ENCODE peak calls at places on chromosomes 4 and X, in seven cellular contexts. S is thoracic aorta, C is OCI-LY7, W is RWPE2, H is endodermal cell, Z is transverse colon, E is uterus. Y is an unnamed sample. For H3K4me1, the result is how much of the 10 kb centered on the place peaks cover.

GRCh38 chrX:115031989-115032388 is 14.6 kb upstream of the IL13RA2 start:
- DNase-seq in W (no peak), H (no peak), S (no peak), E (no peak), Z (no peak), C (no peak), Y (no peak)

GRCh38 chr4:154329268-154329858 is 162.2 kb downstream of the DCHS2 start:
- DNase-seq in E (no peak), H (peak), S (no peak), W (no peak), Z (no peak), C (peak), Y (no peak)

GRCh38 chr4:17781072-17781830 is at the start of gene FAM184B:
- DNase-seq in H (peak), W (no peak), C (no peak), Z (no peak), E (no peak), S (no peak), Y (no peak)

GRCh38 chrX:135384161-135384836 is 37.4 kb upstream of the SMIM10L2A start:
- DNase-seq in E (no peak), H (no peak), C (no peak), S (no peak), Z (no peak), W (no peak), Y (no peak)

GRCh38 chrX:145716226-145716625 is 101.4 kb upstream of the SLITRK2 start:
- DNase-seq in Z (no peak), H (no peak), W (no peak), C (no peak), S (no peak), E (no peak), Y (no peak)

GRCh38 chr4:950136-951020 is 18.1 kb downstream of the TMEM175 start:
- DNase-seq in S (no peak), H (no peak), E (no peak), Z (no peak), W (no peak), C (no peak), Y (no peak)

GRCh38 chr4:32192363-32192762 is 1472.2 kb downstream of the PCDH7 start:
- DNase-seq in E (no peak), C (no peak), S (no peak), Z (no peak), H (no peak), W (no peak), Y (no peak)

GRCh38 chr4:100289530-100289888 is 99.2 kb upstream of the DDIT4L start:
- DNase-seq in C (no peak), W (no peak), S (no peak), Z (no peak), H (no peak), E (no peak), Y (no peak)

GRCh38 chr4:94843222-94843621 is 85.5 kb downstream of the BMPR1B start:
- DNase-seq in W (no peak), S (no peak), Z (no peak), E (no peak), C (peak), H (no peak), Y (no peak)

GRCh38 chrX:30910124-30910860 is 21.2 kb upstream of the TAB3 start:
- DNase-seq in H (peak), Z (no peak), E (no peak), C (peak), S (no peak), W (no peak), Y (no peak)

GRCh38 chr4:110533940-110534339 is 58.0 kb downstream of the ENPEP start:
- DNase-seq in S (no peak), C (peak), H (no peak), Z (no peak), E (no peak), W (peak), Y (no peak)

GRCh38 chr4:10157478-10158354 is 41.1 kb upstream of the WDR1 start:
- DNase-seq in C (peak), E (peak), H (peak), W (no peak), S (no peak), Z (peak), Y (peak)

GRCh38 chr4:55074386-55074785 is 51.0 kb downstream of the KDR start:
- DNase-seq in Z (no peak), H (no peak), C (no peak), S (no peak), W (no peak), E (no peak), Y (no peak)

GRCh38 chr4:114364857-114365256 is 233.8 kb upstream of the UGT8 start:
- DNase-seq in H (peak), W (no peak), C (no peak), E (no peak), S (no peak), Z (no peak), Y (no peak)

GRCh38 chr4:111717916-111718315 is 427.3 kb upstream of the FAM241A start:
- DNase-seq in S (no peak), W (no peak), H (no peak), Z (peak), E (peak), C (no peak), Y (no peak)

GRCh38 chr4:1792832-1793495 is at the start of gene FGFR3:
- DNase-seq in W (no peak), C (no peak), S (no peak), E (no peak), H (peak), Z (peak), Y (no peak)

GRCh38 chr4:3516836-3517730 is 15.1 kb downstream of the LRPAP1 start:
- DNase-seq in E (no peak), H (no peak), S (no peak), W (peak), Z (no peak), C (no peak), Y (no peak)

GRCh38 chr4:38076153-38076669 is 116.0 kb downstream of the PTTG2 start:
- DNase-seq in E (no peak), S (no peak), H (no peak), C (no peak), Z (no peak), W (no peak), Y (no peak)
- H3K4me1 ChIP-seq in E (under half), S (under half), H (under half), C (under half), Z (half or more), W (under half), Y (under half)

GRCh38 chr4:120554086-120554485 is 368.4 kb downstream of the PRDM5 start:
- DNase-seq in Z (no peak), W (no peak), H (no peak), E (no peak), S (no peak), C (no peak), Y (no peak)

GRCh38 chr4:120557372-120557771 is 365.2 kb downstream of the PRDM5 start:
- DNase-seq in W (no peak), E (no peak), H (no peak), Z (no peak), C (no peak), S (no peak), Y (no peak)

DNA sequence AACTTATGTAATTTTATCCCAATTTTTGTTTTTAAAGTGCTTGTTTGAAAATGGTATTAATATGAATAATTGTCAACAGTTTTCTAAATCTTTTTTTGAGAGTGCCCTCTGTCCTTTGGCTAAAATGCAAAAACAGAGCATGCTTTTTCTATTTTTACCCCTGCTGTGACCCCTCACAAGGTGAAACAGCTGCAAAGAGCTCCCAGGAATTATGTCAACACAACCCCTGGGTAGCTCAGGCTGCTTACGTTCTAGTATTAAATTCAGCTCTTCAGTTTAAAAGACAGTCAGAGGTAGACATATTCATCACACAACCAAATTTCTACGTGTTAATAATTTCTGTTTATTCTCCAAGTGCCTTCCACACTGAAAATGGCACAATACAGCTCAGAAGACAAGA is 367.5 kb downstream of the PRDM5 start:
- DNase-seq in C (no peak), E (no peak), S (no peak), W (no peak), H (no peak), Z (no peak), Y (no peak)
- TF ChIP-seq CTCF in C (no peak), E (no peak), S (no peak), W (no peak), H (no peak), Z (no peak), Y (no peak)

GRCh38 chrX:132489256-132490085 is 633 bp upstream of the MBNL3 start:
- DNase-seq in E (peak), H (peak), W (peak), C (peak), S (no peak), Z (peak), Y (peak)
- H3K4me1 ChIP-seq in E (under half), H (under half), W (under half), C (under half), S (under half), Z (under half), Y (under half)

GRCh38 chrX:85998954-85999353 is 48.4 kb downstream of the CHM start:
- DNase-seq in S (no peak), Z (no peak), E (no peak), W (no peak), H (no peak), C (no peak), Y (no peak)

GRCh38 chrX:85996555-85996954 is 50.8 kb downstream of the CHM start:
- DNase-seq in Z (no peak), W (no peak), S (no peak), H (no peak), E (no peak), C (no peak), Y (no peak)

GRCh38 chrX:86002076-86002896 is 45.1 kb downstream of the CHM start:
- DNase-seq in Z (peak), H (peak), E (no peak), S (no peak), C (no peak), W (peak), Y (no peak)
- TF ChIP-seq CTCF in Z (no peak), H (peak), E (no peak), S (no peak), C (no peak), W (no peak), Y (no peak)

GRCh38 chr4:147793569-147793968 is 61.7 kb downstream of the ARHGAP10 start:
- DNase-seq in W (no peak), H (no peak), S (no peak), E (no peak), C (no peak), Z (no peak), Y (no peak)

GRCh38 chr4:147791870-147792269 is 60.0 kb downstream of the ARHGAP10 start:
- DNase-seq in W (no peak), H (no peak), Z (no peak), E (no peak), C (no peak), S (no peak), Y (no peak)

GRCh38 chr4:147789596-147789995 is 57.7 kb downstream of the ARHGAP10 start:
- DNase-seq in W (no peak), E (no peak), H (no peak), S (no peak), Z (no peak), C (no peak), Y (no peak)

GRCh38 chr4:147790412-147790811 is 58.5 kb downstream of the ARHGAP10 start:
- DNase-seq in W (no peak), Z (no peak), S (no peak), E (no peak), C (no peak), H (no peak), Y (no peak)

GRCh38 chr4:147791341-147791740 is 59.5 kb downstream of the ARHGAP10 start:
- DNase-seq in C (no peak), H (no peak), Z (no peak), W (no peak), E (no peak), S (no peak), Y (no peak)
- H3K4me1 ChIP-seq in C (under half), H (under half), Z (under half), W (half or more), E (under half), S (half or more), Y (under half)

Y was measured in tibial nerve.